ENCODE peak calls at places on chromosomes 11 and 22, in five cellular contexts. U is astrocyte of the spinal cord, L is AG04450, G is spleen, X is bronchial epithelial cell. S is an unnamed sample.

GRCh38 chr11:37861671-37862070 is 1263.6 kb upstream of the RAG2 start:
- DNase-seq in U (no peak), L (no peak), G (no peak), X (no peak), S (no peak)

GRCh38 chr11:122108192-122108799 is 7.7 kb downstream of the BLID start:
- DNase-seq in U (peak), L (no peak), G (no peak), X (peak), S (no peak)

GRCh38 chr22:19260194-19260593 is 31.3 kb downstream of the CLTCL1 start:
- DNase-seq in U (no peak), L (no peak), G (no peak), X (no peak), S (no peak)

GRCh38 chr11:3028808-3029207 is 28.4 kb downstream of the CARS1 start:
- DNase-seq in U (no peak), L (no peak), G (no peak), X (no peak), S (no peak)

GRCh38 chr22:33270596-33270995 is 212.4 kb upstream of the SYN3 start:
- DNase-seq in U (no peak), L (no peak), G (no peak), X (no peak), S (no peak)

GRCh38 chr11:73478737-73479347 is 102.6 kb downstream of the RELT start:
- DNase-seq in U (peak), L (no peak), G (no peak), X (peak), S (no peak)

GRCh38 chr11:29984544-29984943 is 32.3 kb downstream of the KCNA4 start:
- DNase-seq in U (no peak), L (no peak), G (no peak), X (no peak), S (no peak)

GRCh38 chr22:50506611-50507420 is 686 bp downstream of the LMF2 start:
- DNase-seq in U (no peak), L (no peak), G (peak), X (peak), S (peak)

GRCh38 chr11:119509277-119509841 is 86.4 kb upstream of the THY1 start:
- DNase-seq in U (peak), L (no peak), G (no peak), X (peak), S (no peak)

DNA sequence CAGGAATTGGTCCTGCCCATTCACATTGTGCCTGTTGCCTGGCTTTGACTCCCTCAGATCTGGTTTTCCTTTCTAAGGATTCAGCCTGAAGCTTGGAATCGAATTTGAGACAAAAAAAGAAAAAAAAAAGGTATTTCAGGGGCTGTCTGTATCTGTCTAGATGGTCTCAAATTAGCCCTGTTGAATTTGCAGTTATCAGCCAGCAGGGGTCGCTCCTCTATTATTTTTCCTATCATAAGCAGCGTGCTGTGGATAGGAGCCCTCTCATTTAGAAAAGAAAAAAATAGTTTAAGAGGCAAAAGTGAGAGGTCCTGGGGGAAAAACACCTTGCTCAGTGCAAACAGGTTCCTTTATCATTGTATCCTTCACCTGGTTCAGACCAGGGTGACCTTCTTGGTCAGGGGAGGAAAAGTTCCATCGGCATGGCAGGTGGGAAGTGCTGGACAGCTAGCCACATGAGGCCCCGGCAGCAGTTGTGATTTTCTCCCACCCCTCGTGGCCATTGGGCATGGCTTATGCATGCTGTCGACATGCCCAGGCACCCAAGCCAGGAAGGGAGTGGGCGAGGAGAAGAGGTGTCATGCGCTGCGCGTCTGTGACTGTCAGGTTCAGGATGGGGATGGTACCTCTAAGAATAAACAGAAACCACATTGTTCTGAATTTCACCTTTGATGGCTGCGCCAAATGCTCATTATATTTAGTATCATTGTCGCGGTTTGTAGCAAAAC is 13.1 kb downstream of the OR5AK2 start:
- DNase-seq in U (no peak), L (no peak), G (no peak), X (no peak), S (no peak)
- TF ChIP-seq CTCF in U (peak), L (peak), G (no peak), X (peak), S (peak)

GRCh38 chr11:128555606-128556005 is 31.8 kb downstream of the ETS1 start:
- DNase-seq in U (no peak), L (no peak), G (no peak), X (peak), S (no peak)
- TF ChIP-seq CTCF in U (peak), L (peak), G (no peak), X (peak), S (no peak)

GRCh38 chr11:96948066-96948465 is 558.3 kb downstream of the JRKL start:
- DNase-seq in U (no peak), L (no peak), G (no peak), X (no peak), S (no peak)

GRCh38 chr11:96942855-96943254 is 553.0 kb downstream of the JRKL start:
- DNase-seq in U (no peak), L (no peak), G (no peak), X (no peak), S (no peak)

GRCh38 chr11:96949464-96949863 is 559.7 kb downstream of the JRKL start:
- DNase-seq in U (no peak), L (no peak), G (no peak), X (no peak), S (no peak)

GRCh38 chr11:96943970-96944369 is 554.2 kb downstream of the JRKL start:
- DNase-seq in U (no peak), L (no peak), G (no peak), X (no peak), S (no peak)
- TF ChIP-seq CTCF in U (no peak), L (no peak), G (no peak), X (no peak), S (no peak)

GRCh38 chr22:31431950-31432349 is 32.5 kb downstream of the DRG1 start:
- DNase-seq in U (no peak), L (no peak), G (no peak), X (no peak), S (no peak)
- TF ChIP-seq CTCF in U (no peak), L (no peak), G (no peak), X (no peak), S (no peak)

S was measured in CD14-positive monocyte.